ENCODE peak calls at places on chromosomes 3 and 15, in seven cellular contexts. X is tibial artery, G is K562, V is left ventricle myocardium inferior, J is heart left ventricle, Q is psoas muscle, E is bronchial epithelial cell. O is an unnamed sample.

GRCh38 chr3:122977645-122978466 is 49.7 kb downstream of the SEMA5B start:
- DNase-seq in J (peak; percentile 81), Q (no peak), E (peak; percentile 59), G (no peak), V (peak; percentile 69), X (peak; percentile 91), O (no peak)

GRCh38 chr3:169137943-169138342 is 525.6 kb downstream of the MECOM start:
- DNase-seq in X (no peak), G (no peak), Q (no peak), J (no peak), E (no peak), V (no peak), O (no peak)

GRCh38 chr15:71687902-71688508 is 122.3 kb upstream of the NR2E3 start:
- DNase-seq in X (no peak), Q (no peak), G (no peak), V (no peak), J (no peak), E (peak; percentile 43), O (no peak)

GRCh38 chr3:128584412-128585020 is 66.1 kb downstream of the RPN1 start:
- DNase-seq in J (peak; percentile 75), Q (peak; percentile 83), E (peak; percentile 56), G (peak; percentile 31), X (peak; percentile 76), V (peak; percentile 67), O (peak; percentile 73)

GRCh38 chr15:60648928-60649679 is 170.2 kb upstream of the ICE2 start:
- DNase-seq in J (no peak), X (no peak), E (no peak), G (no peak), V (no peak), Q (no peak), O (no peak)

GRCh38 chr15:36653851-36654250 is 74.4 kb downstream of the CDIN1 start:
- DNase-seq in G (no peak), V (no peak), E (peak; percentile 94), J (no peak), X (no peak), Q (no peak), O (no peak)

GRCh38 chr3:30914696-30915095 is 20.2 kb upstream of the GADL1 start:
- DNase-seq in G (no peak), V (no peak), X (no peak), Q (no peak), E (no peak), J (no peak), O (no peak)

GRCh38 chr15:91319715-91320059 is 219.6 kb downstream of the SV2B start:
- DNase-seq in V (no peak), J (no peak), Q (no peak), G (no peak), E (no peak), X (no peak), O (no peak)

GRCh38 chr15:68843425-68844311 is 23.0 kb upstream of the ANP32A start:
- DNase-seq in V (no peak), Q (no peak), J (peak; percentile 11), E (no peak), G (no peak), X (no peak), O (peak; percentile 57)

GRCh38 chr3:185937689-185938374 is at the start of gene TRA2B:
- DNase-seq in Q (peak; percentile 100), G (peak; percentile 96), J (peak; percentile 99), E (peak; percentile 92), X (peak; percentile 100), V (peak; percentile 99), O (peak; percentile 98)
- TF ChIP-seq CTCF in Q (peak; percentile 29), G (peak; percentile 43), J (peak; percentile 25), E (peak; percentile 22), X (peak; percentile 16), V (peak; percentile 41), O (no peak)

DNA sequence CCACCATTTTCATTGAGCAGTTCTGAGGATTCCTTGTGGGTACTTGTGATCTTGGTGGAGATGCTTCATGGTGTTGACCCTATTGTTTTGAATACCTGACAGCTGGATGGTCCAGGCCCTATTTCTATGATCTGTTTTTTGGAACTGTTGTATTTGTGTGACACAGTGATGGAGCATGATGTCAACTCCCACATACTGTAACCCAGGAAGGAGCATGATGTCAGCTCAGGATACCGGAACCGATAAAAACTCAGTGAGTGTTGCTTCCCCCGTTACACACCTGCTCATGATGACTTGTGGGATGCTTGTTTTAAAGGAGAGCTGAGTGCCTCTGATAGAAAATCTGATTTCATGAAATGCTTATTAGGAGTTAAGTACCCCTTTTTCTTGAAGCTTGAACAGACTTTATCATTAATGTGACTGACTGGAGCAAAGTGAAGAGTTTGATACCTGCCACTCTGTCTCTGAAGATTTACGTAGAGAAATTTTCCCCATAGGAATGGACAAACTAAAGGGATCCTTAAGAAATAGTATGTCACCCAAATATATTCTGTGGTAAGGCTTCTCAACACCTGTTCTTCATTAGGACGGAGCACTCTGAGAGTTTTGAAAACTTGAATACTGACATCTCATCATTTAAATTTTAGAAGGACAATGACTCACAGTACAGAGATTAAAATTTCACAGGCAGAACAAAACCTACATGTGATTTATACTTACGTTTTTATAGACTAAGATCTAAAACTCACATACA is 45.3 kb downstream of the ZBTB38 start:
- DNase-seq in X (no peak), V (no peak), G (no peak), Q (no peak), J (no peak), E (no peak), O (no peak)
- H3K4me3 ChIP-seq in X (peak overlapping the region; percentile 47), V (peak overlapping the region; percentile 53), G (no peak overlapping the region), Q (peak overlapping the region; percentile 64), J (no peak overlapping the region), E (no peak overlapping the region), O (no peak overlapping the region)

DNA sequence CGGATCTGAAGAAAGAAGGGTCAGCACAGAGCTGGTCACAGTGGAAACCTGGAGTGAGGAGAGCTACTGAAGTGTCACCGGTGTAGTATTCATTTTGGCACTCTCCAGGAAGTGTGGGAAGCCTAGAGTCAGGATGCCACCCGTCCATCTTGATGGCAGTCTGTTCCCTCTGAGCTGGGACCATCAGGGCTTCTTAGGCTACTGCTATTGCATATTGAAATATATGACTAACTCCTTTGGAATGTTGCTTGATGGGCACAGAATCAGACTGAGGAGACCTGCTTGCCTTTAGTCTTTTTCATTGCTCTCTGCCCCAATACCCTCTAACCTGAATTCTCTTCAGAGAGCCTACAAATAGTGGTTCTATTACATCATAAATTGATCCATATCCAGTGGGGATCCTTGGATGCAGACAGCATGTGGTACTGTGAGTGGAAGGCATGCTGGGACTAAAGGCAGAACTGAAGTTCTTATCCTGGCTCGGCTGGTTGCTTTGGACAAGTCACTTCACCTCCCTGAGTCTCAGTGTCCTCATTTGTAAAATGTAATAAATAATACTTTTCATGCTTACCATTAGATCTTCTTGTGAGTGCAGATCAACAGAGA is 143.5 kb downstream of the PDE8A start:
- DNase-seq in E (peak; percentile 68), Q (no peak), J (no peak), V (no peak), X (no peak), G (no peak), O (no peak)
- H3K36me3 ChIP-seq in E (peaks cover 3% of the 10 kb centered on the region), Q (peaks cover 82% of the 10 kb centered on the region), J (peaks cover 90% of the 10 kb centered on the region), V (peaks cover 85% of the 10 kb centered on the region), X (peaks cover 61% of the 10 kb centered on the region), G (peaks cover 47% of the 10 kb centered on the region), O (no peaks in the 10 kb centered on the region)

GRCh38 chr3:187295635-187296034 is 4.1 kb upstream of the MASP1 start:
- DNase-seq in G (no peak), Q (no peak), X (no peak), V (no peak), E (no peak), J (no peak), O (no peak)
- TF ChIP-seq CTCF in G (peak; percentile 53), Q (no peak), X (no peak), V (peak; percentile 40), E (peak; percentile 29), J (peak; percentile 11), O (no peak)

DNA sequence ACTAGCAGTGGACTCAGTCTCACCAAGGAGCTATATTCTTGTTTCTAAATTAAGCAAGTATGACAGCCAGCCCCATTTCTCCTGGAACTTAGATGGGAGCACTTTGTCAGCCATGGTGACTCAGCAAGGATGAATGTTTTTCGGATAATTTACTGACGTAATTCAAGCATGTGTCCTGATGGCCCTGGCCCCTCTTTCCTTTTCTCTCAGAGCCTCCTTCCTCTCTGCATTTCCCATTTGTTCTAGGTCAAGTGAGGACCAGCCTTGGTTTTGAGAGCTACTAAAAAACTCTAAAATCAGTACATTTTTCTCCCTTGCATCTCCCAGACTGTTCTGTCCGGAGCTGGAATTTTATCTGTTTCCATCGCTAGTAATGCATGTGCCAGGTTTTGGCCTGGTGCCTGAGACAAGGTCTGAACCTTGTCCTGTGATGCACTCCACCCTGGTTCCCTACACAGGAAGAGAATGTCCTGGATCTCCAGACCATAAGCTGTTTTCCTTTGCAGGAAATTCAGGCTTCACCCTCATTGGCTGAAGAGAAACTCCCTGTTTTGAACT is 256.6 kb upstream of the ROPN1 start:
- DNase-seq in G (no peak), Q (peak; percentile 66), X (peak; percentile 81), J (peak; percentile 64), V (peak; percentile 54), E (peak; percentile 58), O (peak; percentile 85)
- H3K4me3 ChIP-seq in G (no peak overlapping the region), Q (no peak overlapping the region), X (peak overlapping the region; percentile 16), J (no peak overlapping the region), V (peak overlapping the region; percentile 20), E (no peak overlapping the region), O (no peak overlapping the region)

GRCh38 chr3:8518138-8518537 is 16.5 kb downstream of the LMCD1 start:
- DNase-seq in G (no peak), V (no peak), E (no peak), Q (no peak), X (no peak), J (no peak), O (no peak)
- H3K36me3 ChIP-seq in G (no peaks in the 10 kb centered on the region), V (peaks cover 22% of the 10 kb centered on the region), E (no peaks in the 10 kb centered on the region), Q (peaks cover 53% of the 10 kb centered on the region), X (peaks cover 12% of the 10 kb centered on the region), J (peaks cover 36% of the 10 kb centered on the region), O (no peaks in the 10 kb centered on the region)

DNA sequence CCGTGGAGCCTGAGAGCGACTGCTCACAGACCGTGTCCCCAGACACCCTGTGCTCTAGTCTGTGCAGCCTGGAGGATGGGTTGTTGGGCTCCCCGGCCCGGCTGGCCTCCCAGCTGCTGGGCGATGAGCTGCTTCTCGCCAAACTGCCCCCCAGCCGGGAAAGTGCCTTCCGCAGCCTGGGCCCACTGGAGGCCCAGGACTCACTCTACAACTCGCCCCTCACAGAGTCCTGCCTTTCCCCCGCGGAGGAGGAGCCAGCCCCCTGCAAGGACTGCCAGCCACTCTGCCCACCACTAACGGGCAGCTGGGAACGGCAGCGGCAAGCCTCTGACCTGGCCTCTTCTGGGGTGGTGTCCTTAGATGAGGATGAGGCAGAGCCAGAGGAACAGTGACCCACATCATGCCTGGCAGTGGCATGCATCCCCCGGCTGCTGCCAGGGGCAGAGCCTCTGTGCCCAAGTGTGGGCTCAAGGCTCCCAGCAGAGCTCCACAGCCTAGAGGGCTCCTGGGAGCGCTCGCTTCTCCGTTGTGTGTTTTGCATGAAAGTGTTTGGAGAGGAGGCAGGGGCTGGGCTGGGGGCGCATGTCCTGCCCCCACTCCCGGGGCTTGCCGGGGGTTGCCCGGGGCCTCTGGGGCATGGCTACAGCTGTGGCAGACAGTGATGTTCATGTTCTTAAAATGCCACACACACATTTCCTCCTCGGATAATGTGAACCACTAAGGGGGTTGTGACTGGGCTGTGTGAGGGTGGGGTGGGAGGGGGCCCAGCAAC is 7.4 kb downstream of the FAM131A start:
- DNase-seq in X (no peak), G (no peak), Q (peak; percentile 39), V (no peak), J (no peak), E (no peak), O (no peak)
- TF ChIP-seq CTCF in X (no peak), G (no peak), Q (no peak), V (no peak), J (no peak), E (no peak), O (no peak)